ENCODE peak calls at places on chromosomes 16 and 17, in five cellular contexts. M is CD8-positive, alpha-beta T cell; O is fibroblast of mammary gland; Q is dorsolateral prefrontal cortex; W is heart left ventricle. G is an unnamed sample.

GRCh38 chr17:4014148-4014927 is 50.1 kb upstream of the ATP2A3 start:
- DNase-seq in Q (no peak), M (no peak), O (no peak), W (no peak), G (no peak)

GRCh38 chr16:5018791-5019190 is 14.9 kb downstream of the NAGPA start:
- DNase-seq in W (no peak), O (no peak), M (no peak), Q (no peak), G (no peak)

GRCh38 chr16:66457888-66458287 is 30.8 kb downstream of the BEAN1 start:
- DNase-seq in Q (no peak), O (no peak), W (no peak), M (no peak), G (peak)

GRCh38 chr17:63039899-63040602 is 74.0 kb downstream of the TANC2 start:
- DNase-seq in M (no peak), O (peak), W (no peak), Q (no peak), G (no peak)

GRCh38 chr16:20799599-20799998 is 6.7 kb downstream of the ERI2 start:
- DNase-seq in Q (no peak), O (peak), W (no peak), M (no peak), G (peak)

GRCh38 chr17:30347488-30347887 is 13.6 kb upstream of the TMIGD1 start:
- DNase-seq in M (no peak), O (no peak), Q (no peak), W (no peak), G (no peak)

GRCh38 chr17:79806863-79807720 is 10.2 kb upstream of the CBX8 start:
- DNase-seq in M (no peak), O (no peak), W (no peak), Q (no peak), G (no peak)

GRCh38 chr17:64150237-64151015 is 20.5 kb upstream of the ERN1 start:
- DNase-seq in M (no peak), O (no peak), Q (no peak), W (no peak), G (no peak)

GRCh38 chr17:40320771-40321501 is 12.0 kb downstream of the RARA start:
- DNase-seq in Q (peak), M (peak), W (peak), O (no peak), G (no peak)

GRCh38 chr16:53892155-53892554 is 188.2 kb downstream of the FTO start:
- DNase-seq in W (no peak), M (no peak), O (peak), Q (peak), G (peak)

GRCh38 chr17:32807577-32807976 is 69.3 kb downstream of the MYO1D start:
- DNase-seq in W (no peak), Q (no peak), M (no peak), O (no peak), G (no peak)

GRCh38 chr17:14776791-14777190 is 475.9 kb downstream of the HS3ST3B1 start:
- DNase-seq in M (no peak), W (no peak), Q (no peak), O (no peak), G (no peak)

GRCh38 chr17:14775761-14776492 is 475.0 kb downstream of the HS3ST3B1 start:
- DNase-seq in W (no peak), Q (no peak), M (no peak), O (no peak), G (no peak)

GRCh38 chr17:14780116-14780515 is 479.2 kb downstream of the HS3ST3B1 start:
- DNase-seq in Q (no peak), W (no peak), M (no peak), O (no peak), G (peak)

GRCh38 chr17:14781123-14781522 is 480.2 kb downstream of the HS3ST3B1 start:
- DNase-seq in O (no peak), Q (no peak), M (no peak), W (no peak), G (no peak)

DNA sequence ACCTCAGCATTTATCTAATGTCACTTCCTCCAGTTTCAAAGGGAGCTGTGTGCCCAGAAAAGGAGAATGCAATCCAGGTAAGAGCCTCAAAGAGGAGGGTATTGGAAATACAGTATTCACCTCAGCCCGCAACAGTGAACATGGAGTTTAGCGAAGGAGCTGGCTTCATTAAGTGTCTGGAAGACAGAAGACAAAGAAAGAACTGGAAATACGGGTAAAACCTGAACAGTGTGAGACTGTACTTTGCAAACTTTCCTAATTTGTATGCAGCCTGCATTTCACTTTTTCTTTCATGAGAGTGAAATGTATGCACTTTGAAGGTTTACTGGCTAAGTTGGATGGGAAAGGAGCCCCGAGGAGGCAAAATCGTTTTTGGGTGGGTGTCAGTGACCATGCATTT is 478.4 kb downstream of the HS3ST3B1 start:
- DNase-seq in M (no peak), W (no peak), O (no peak), Q (no peak), G (peak)
- H3K4me3 ChIP-seq in M (no peak), W (no peak), O (no peak), Q (no peak), G (no peak)

GRCh38 chr16:89233678-89234490 is 16.4 kb downstream of the ZNF778 start:
- DNase-seq in M (no peak), W (no peak), Q (no peak), O (no peak), G (no peak)
- H3K4me3 ChIP-seq in M (no peak), W (no peak), Q (no peak), O (no peak), G (no peak)

GRCh38 chr17:1539811-1540210 is 22.8 kb downstream of the PITPNA start:
- DNase-seq in W (no peak), Q (no peak), O (no peak), M (no peak), G (no peak)
- H3K4me3 ChIP-seq in W (no peak), Q (no peak), O (no peak), M (no peak), G (no peak)

GRCh38 chr16:57371494-57372371 is 557 bp upstream of the CX3CL1 start:
- DNase-seq in O (no peak), Q (no peak), M (no peak), W (peak), G (no peak)
- H3K4me3 ChIP-seq in O (no peak), Q (peak), M (no peak), W (peak), G (peak)

DNA sequence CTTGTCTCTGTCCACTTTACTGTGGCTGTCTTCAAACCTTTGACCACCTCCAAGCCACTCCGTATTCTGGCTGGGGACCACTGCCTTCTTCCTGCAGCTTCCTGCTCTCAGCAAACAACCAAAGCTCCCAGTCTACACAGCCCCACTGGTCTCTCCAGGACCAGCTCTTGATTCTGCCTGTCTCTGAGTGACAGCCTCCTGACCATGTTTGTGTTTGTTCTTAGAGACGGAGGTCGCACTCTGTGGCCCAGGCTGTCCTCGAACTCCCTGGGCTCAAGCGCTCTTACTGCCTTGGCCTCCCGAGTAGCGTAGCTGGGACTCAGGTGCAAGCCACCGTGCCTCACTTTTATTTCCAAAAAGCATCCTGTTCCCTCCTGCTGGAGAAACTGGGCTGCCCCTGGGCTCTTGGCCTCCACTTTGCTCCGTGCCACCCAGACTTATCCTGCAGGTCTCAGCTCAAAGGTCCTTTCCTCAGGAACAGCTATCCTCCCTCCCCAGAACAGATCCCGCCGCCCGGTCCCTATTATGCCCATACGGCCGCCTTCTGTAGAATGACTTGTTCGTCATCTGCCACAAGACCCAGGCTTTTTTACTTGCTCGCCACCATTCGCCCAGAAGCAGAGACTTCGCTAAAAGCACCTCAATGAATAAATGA is 9.1 kb downstream of the MNT start:
- DNase-seq in M (peak), W (no peak), Q (no peak), O (no peak), G (no peak)
- H3K4me3 ChIP-seq in M (peak), W (peak), Q (peak), O (peak), G (peak)

G was measured in GM23338.